ENCODE peak calls at places on chromosomes 11 and 22, in six cellular contexts. B is OCI-LY7, G is fibroblast of lung, W is HFFc6, J is HFF-Myc, F is dorsolateral prefrontal cortex. R is an unnamed sample.

GRCh38 chr11:92222701-92223100 is 1.9 kb upstream of the FAT3 start:
- DNase-seq in G (no peak), J (no peak), W (no peak), B (no peak), F (no peak), R (no peak)

GRCh38 chr11:77559686-77560425 is 29.9 kb upstream of the AQP11 start:
- DNase-seq in G (peak; percentile 78), F (no peak), B (no peak), W (peak; percentile 92), J (peak; percentile 55), R (peak; percentile 88)

GRCh38 chr11:56841210-56841810 is 92.8 kb upstream of the OR9G4 start:
- DNase-seq in F (peak; percentile 4), W (peak; percentile 52), J (peak; percentile 12), G (peak; percentile 62), B (peak; percentile 48), R (peak; percentile 64)

GRCh38 chr11:47607380-47607779 is 13.2 kb upstream of the C1QTNF4 start:
- DNase-seq in W (peak; percentile 81), J (peak; percentile 93), G (peak; percentile 87), B (no peak), F (no peak), R (peak; percentile 94)

GRCh38 chr11:44659641-44660040 is 67.1 kb upstream of the TSPAN18 start:
- DNase-seq in F (peak; percentile 22), J (no peak), B (no peak), G (no peak), W (no peak), R (no peak)

GRCh38 chr11:74662487-74663103 is 68.6 kb downstream of the CHRDL2 start:
- DNase-seq in F (no peak), W (no peak), G (no peak), B (no peak), J (no peak), R (no peak)

GRCh38 chr11:67316882-67317364 is 13.6 kb downstream of the SSH3 start:
- DNase-seq in B (no peak), G (peak; percentile 64), W (peak; percentile 53), J (peak; percentile 15), F (no peak), R (peak; percentile 31)

GRCh38 chr11:69836401-69836800 is 17.2 kb upstream of the FGF3 start:
- DNase-seq in B (no peak), G (no peak), F (no peak), J (no peak), W (no peak), R (no peak)

GRCh38 chr11:74397531-74398243 is 546 bp downstream of the PGM2L1 start:
- DNase-seq in G (no peak), F (peak; percentile 26), J (no peak), B (peak; percentile 25), W (no peak), R (peak; percentile 11)

GRCh38 chr11:122879785-122880184 is 2.8 kb upstream of the JHY start:
- DNase-seq in F (no peak), G (no peak), W (no peak), B (no peak), J (no peak), R (no peak)

GRCh38 chr22:47965066-47965465 is 1202.6 kb downstream of the TBC1D22A start:
- DNase-seq in F (no peak), B (no peak), G (no peak), W (no peak), J (no peak), R (no peak)

GRCh38 chr11:76215946-76216345 is 9.6 kb upstream of the WNT11 start:
- DNase-seq in F (no peak), J (no peak), B (no peak), W (peak; percentile 81), G (no peak), R (peak; percentile 57)

GRCh38 chr22:23178512-23179254 is 1.6 kb upstream of the BCR start:
- DNase-seq in G (peak; percentile 56), W (no peak), J (peak; percentile 33), F (peak; percentile 82), B (peak; percentile 70), R (peak; percentile 40)

GRCh38 chr11:75432911-75433321 is at the start of gene KLHL35:
- DNase-seq in B (no peak), F (no peak), W (no peak), J (no peak), G (no peak), R (no peak)

GRCh38 chr11:117199061-117199915 is at the start of gene TAGLN:
- DNase-seq in J (no peak), B (no peak), G (peak; percentile 90), W (peak; percentile 94), F (no peak), R (peak; percentile 97)

GRCh38 chr11:113279591-113279990 is 34.8 kb upstream of the TTC12 start:
- DNase-seq in G (no peak), J (no peak), B (no peak), W (no peak), F (no peak), R (no peak)

GRCh38 chr11:2943711-2944118 is 14.5 kb upstream of the PHLDA2 start:
- DNase-seq in B (no peak), G (no peak), W (no peak), J (no peak), F (no peak), R (no peak)

GRCh38 chr11:63951779-63952536 is 13.2 kb downstream of the NAA40 start:
- DNase-seq in B (peak; percentile 20), J (no peak), W (no peak), F (no peak), G (no peak), R (peak; percentile 9)

GRCh38 chr11:128061321-128061871 is 526.0 kb downstream of the ETS1 start:
- DNase-seq in J (peak; percentile 24), F (no peak), B (no peak), W (no peak), G (peak; percentile 74), R (no peak)

GRCh38 chr11:12680246-12680939 is 6.2 kb downstream of the TEAD1 start:
- DNase-seq in B (no peak), W (peak; percentile 87), F (peak; percentile 40), G (peak; percentile 95), J (peak; percentile 66), R (peak; percentile 94)

GRCh38 chr22:28647216-28647615 is 32.4 kb downstream of the TTC28 start:
- DNase-seq in F (no peak), B (no peak), G (no peak), J (no peak), W (no peak), R (no peak)

GRCh38 chr22:35611891-35612576 is 5.1 kb downstream of the MB start:
- DNase-seq in F (no peak), G (no peak), W (no peak), B (peak; percentile 60), J (no peak), R (no peak)

GRCh38 chr11:72343159-72343756 is 91.1 kb downstream of the CLPB start:
- DNase-seq in G (no peak), W (no peak), B (no peak), J (no peak), F (no peak), R (no peak)

GRCh38 chr11:27839226-27839913 is 139.1 kb upstream of the BDNF start:
- DNase-seq in B (peak; percentile 18), J (peak; percentile 16), F (no peak), G (peak; percentile 38), W (peak; percentile 11), R (peak; percentile 11)

GRCh38 chr11:61923166-61924015 is 6.0 kb upstream of the RAB3IL1 start:
- DNase-seq in B (no peak), G (peak; percentile 73), F (no peak), W (peak; percentile 18), J (peak; percentile 57), R (peak; percentile 52)

GRCh38 chr22:20970939-20971657 is 4.0 kb downstream of the AIFM3 start:
- DNase-seq in W (no peak), F (no peak), J (no peak), G (no peak), B (no peak), R (no peak)

GRCh38 chr11:15106201-15106965 is 8.3 kb upstream of the INSC start:
- DNase-seq in G (peak; percentile 86), B (no peak), F (no peak), W (peak; percentile 65), J (no peak), R (peak; percentile 56)

GRCh38 chr22:43464809-43465208 is 53.0 kb downstream of the MPPED1 start:
- DNase-seq in G (no peak), F (no peak), B (no peak), W (no peak), J (no peak), R (no peak)

GRCh38 chr11:125368757-125369156 is 127.3 kb downstream of the FEZ1 start:
- DNase-seq in B (no peak), G (no peak), J (no peak), F (no peak), W (no peak), R (no peak)

GRCh38 chr22:17920145-17920605 is 104.2 kb downstream of the MICAL3 start:
- DNase-seq in B (no peak), W (no peak), J (no peak), G (peak; percentile 52), F (peak; percentile 58), R (peak; percentile 45)
- TF ChIP-seq CTCF in B (no peak), W (no peak), J (no peak), G (no peak), F (no peak), R (peak; percentile 1)

GRCh38 chr22:49255741-49256318 is 571.8 kb downstream of the BRD1 start:
- DNase-seq in B (no peak), F (no peak), J (no peak), W (no peak), G (no peak), R (no peak)

GRCh38 chr22:49253656-49254055 is 574.0 kb downstream of the BRD1 start:
- DNase-seq in F (no peak), B (no peak), G (no peak), W (no peak), J (no peak), R (no peak)

GRCh38 chr22:49258107-49259010 is 569.3 kb downstream of the BRD1 start:
- DNase-seq in W (no peak), F (peak; percentile 16), J (no peak), B (no peak), G (no peak), R (no peak)

GRCh38 chr22:49257551-49257951 is 570.1 kb downstream of the BRD1 start:
- DNase-seq in W (no peak), F (no peak), G (no peak), J (no peak), B (no peak), R (no peak)

GRCh38 chr22:49255154-49255553 is 572.5 kb downstream of the BRD1 start:
- DNase-seq in G (no peak), F (no peak), W (no peak), B (no peak), J (no peak), R (no peak)
- TF ChIP-seq CTCF in G (no peak), F (no peak), W (no peak), B (no peak), J (no peak), R (no peak)

GRCh38 chr11:1765871-1766718 is 2.4 kb upstream of the CTSD start:
- DNase-seq in G (no peak), W (no peak), B (no peak), F (no peak), J (no peak), R (no peak)
- TF ChIP-seq CTCF in G (no peak), W (peak; percentile 46), B (no peak), F (no peak), J (peak; percentile 29), R (peak; percentile 19)

DNA sequence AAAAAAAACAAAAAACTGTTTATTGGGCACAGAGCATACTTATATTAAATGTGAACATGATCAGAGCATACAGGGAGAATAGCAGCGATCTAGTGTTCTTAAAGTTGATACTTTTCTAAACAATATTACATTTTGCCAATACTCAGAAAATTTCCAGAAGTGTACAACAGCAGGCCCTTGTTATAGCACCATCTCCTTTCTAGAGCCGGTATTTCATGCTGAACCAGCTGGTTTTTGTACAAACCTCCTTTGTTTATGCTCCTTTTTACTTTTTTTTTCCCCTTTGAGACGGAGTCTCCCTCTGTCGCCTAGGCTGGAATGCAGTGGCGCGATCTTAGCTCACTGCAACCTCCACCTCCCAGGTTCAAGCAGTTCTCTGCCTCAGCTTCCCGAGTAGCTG is 90.7 kb downstream of the PPP6R3 start:
- DNase-seq in B (no peak), W (no peak), F (no peak), J (no peak), G (no peak), R (no peak)
- TF ChIP-seq CTCF in B (no peak), W (no peak), F (no peak), J (no peak), G (peak; percentile 3), R (no peak)

R was measured in brain microvascular endothelial cell.